ENCODE peak calls at places on chromosomes 12 and 14, in seven cellular contexts. A is GM10248; M is left ventricle myocardium inferior; N is Peyer's patch; F is CD8-positive, alpha-beta T cell; P is nephron progenitor cell; E is fibroblast of the aortic adventitia. B is an unnamed sample.

GRCh38 chr14:30656190-30656632 is 34.1 kb downstream of the SCFD1 start:
- DNase-seq in A (peak), M (no peak), N (no peak), F (no peak), P (peak), E (peak), B (no peak)

GRCh38 chr12:9706081-9706685 is 26.7 kb downstream of the CLECL1 start:
- DNase-seq in A (no peak), M (no peak), N (no peak), F (no peak), P (no peak), E (no peak), B (no peak)

GRCh38 chr14:75273272-75274044 is 5.2 kb upstream of the FOS start:
- DNase-seq in A (no peak), M (no peak), N (no peak), F (no peak), P (no peak), E (peak), B (peak)

GRCh38 chr12:28130625-28131598 is 59.3 kb upstream of the CCDC91 start:
- DNase-seq in A (no peak), M (peak), N (no peak), F (no peak), P (no peak), E (peak), B (no peak)

GRCh38 chr12:95673576-95673975 is 117.0 kb downstream of the NTN4 start:
- DNase-seq in A (no peak), M (no peak), N (no peak), F (no peak), P (no peak), E (no peak), B (no peak)

GRCh38 chr12:113332688-113333087 is 2.2 kb downstream of the SLC8B1 start:
- DNase-seq in A (no peak), M (no peak), N (no peak), F (no peak), P (no peak), E (no peak), B (no peak)

GRCh38 chr14:102931580-102932285 is 9.3 kb downstream of the AMN start:
- DNase-seq in A (no peak), M (no peak), N (no peak), F (no peak), P (no peak), E (no peak), B (no peak)

GRCh38 chr12:80441921-80442320 is 2.1 kb upstream of the PTPRQ start:
- DNase-seq in A (no peak), M (no peak), N (no peak), F (no peak), P (no peak), E (peak), B (no peak)

GRCh38 chr12:19191563-19191962 is 62.0 kb downstream of the PLEKHA5 start:
- DNase-seq in A (no peak), M (no peak), N (no peak), F (no peak), P (no peak), E (no peak), B (no peak)

GRCh38 chr12:108666326-108666995 is 32.8 kb upstream of the SELPLG start:
- DNase-seq in A (no peak), M (peak), N (no peak), F (no peak), P (no peak), E (peak), B (no peak)

GRCh38 chr12:50257226-50258166 is 25.8 kb downstream of the LIMA1 start:
- DNase-seq in A (no peak), M (no peak), N (no peak), F (no peak), P (no peak), E (peak), B (no peak)

GRCh38 chr14:105050551-105050897 is 14.7 kb downstream of the GPR132 start:
- DNase-seq in A (no peak), M (no peak), N (peak), F (no peak), P (no peak), E (no peak), B (no peak)

GRCh38 chr12:131379758-131380157 is 331.1 kb upstream of the SFSWAP start:
- DNase-seq in A (no peak), M (no peak), N (no peak), F (no peak), P (no peak), E (no peak), B (no peak)

GRCh38 chr12:2233034-2233433 is 180.2 kb downstream of the CACNA1C start:
- DNase-seq in A (no peak), M (no peak), N (no peak), F (no peak), P (no peak), E (peak), B (no peak)

GRCh38 chr12:104964167-104964566 is 6.1 kb upstream of the SLC41A2 start:
- DNase-seq in A (no peak), M (no peak), N (no peak), F (no peak), P (no peak), E (no peak), B (no peak)

GRCh38 chr12:75712223-75712622 is 200.8 kb upstream of the KRR1 start:
- DNase-seq in A (no peak), M (no peak), N (no peak), F (no peak), P (no peak), E (no peak), B (no peak)

GRCh38 chr12:103011974-103012763 is 54.7 kb downstream of the ASCL1 start:
- DNase-seq in A (no peak), M (no peak), N (no peak), F (no peak), P (no peak), E (no peak), B (no peak)
- TF ChIP-seq CTCF in A (no peak), M (no peak), N (no peak), F (no peak), P (no peak), E (no peak), B (no peak)

GRCh38 chr14:93857500-93857899 is 69.2 kb upstream of the PRIMA1 start:
- DNase-seq in A (no peak), M (no peak), N (no peak), F (no peak), P (peak), E (no peak), B (no peak)
- TF ChIP-seq CTCF in A (no peak), M (no peak), N (no peak), F (no peak), P (no peak), E (no peak), B (no peak)

DNA sequence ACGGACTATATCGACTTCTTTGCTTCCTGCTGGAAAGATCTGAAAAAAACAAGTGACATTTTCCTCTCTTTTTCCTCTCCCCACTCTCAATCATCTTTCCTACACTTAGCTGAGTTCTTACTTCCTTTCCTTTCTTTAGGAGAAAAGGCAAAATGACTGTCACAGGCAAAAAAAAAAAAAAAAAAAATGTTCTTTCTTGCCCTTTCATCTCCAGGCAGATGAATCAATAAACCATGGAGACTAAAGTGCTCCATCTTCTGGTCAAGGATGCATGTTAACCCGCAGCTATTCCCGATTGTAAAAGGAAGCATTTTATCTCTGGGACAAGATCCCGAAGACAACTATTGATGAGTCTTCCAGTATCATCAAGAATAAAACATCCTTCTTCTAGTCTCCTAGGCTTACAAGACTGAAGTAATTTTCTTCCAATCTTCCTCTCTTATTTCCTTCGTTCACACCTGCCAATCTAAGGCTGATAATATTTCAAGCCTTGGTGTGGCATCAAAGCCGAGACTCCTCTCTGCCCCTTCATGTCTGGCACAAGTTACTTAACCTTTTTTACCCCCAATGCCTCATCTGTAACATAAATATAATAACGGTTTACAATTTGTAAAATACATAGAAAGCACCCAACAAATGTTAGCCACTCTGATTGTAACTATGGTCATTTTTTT is 94.2 kb upstream of the PLEKHG7 start:
- DNase-seq in A (no peak), M (no peak), N (no peak), F (no peak), P (no peak), E (peak), B (no peak)
- TF ChIP-seq CTCF in A (peak), M (peak), N (peak), F (no peak), P (peak), E (peak), B (peak)

DNA sequence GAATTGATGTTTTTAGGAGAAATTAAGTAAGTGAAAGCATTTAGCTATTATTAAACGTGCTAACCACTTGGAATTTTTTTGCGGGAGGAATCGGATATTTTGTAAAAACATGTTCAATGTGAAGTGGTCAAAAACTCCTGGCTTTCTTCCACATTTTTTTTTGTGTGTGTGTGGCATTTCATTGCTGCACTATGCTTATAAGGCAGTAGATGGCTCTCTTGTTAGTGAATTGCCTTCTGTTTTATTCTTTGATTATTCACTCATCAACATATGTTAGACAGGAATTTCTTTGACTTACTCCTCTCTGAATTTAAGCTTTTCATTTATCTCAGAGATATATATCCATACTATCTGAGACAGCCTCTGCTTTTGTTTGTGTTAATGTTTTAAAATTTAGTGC is 71.3 kb downstream of the DERA start:
- DNase-seq in A (no peak), M (no peak), N (no peak), F (no peak), P (no peak), E (peak), B (no peak)
- TF ChIP-seq CTCF in A (peak), M (peak), N (peak), F (no peak), P (no peak), E (peak), B (no peak)

DNA sequence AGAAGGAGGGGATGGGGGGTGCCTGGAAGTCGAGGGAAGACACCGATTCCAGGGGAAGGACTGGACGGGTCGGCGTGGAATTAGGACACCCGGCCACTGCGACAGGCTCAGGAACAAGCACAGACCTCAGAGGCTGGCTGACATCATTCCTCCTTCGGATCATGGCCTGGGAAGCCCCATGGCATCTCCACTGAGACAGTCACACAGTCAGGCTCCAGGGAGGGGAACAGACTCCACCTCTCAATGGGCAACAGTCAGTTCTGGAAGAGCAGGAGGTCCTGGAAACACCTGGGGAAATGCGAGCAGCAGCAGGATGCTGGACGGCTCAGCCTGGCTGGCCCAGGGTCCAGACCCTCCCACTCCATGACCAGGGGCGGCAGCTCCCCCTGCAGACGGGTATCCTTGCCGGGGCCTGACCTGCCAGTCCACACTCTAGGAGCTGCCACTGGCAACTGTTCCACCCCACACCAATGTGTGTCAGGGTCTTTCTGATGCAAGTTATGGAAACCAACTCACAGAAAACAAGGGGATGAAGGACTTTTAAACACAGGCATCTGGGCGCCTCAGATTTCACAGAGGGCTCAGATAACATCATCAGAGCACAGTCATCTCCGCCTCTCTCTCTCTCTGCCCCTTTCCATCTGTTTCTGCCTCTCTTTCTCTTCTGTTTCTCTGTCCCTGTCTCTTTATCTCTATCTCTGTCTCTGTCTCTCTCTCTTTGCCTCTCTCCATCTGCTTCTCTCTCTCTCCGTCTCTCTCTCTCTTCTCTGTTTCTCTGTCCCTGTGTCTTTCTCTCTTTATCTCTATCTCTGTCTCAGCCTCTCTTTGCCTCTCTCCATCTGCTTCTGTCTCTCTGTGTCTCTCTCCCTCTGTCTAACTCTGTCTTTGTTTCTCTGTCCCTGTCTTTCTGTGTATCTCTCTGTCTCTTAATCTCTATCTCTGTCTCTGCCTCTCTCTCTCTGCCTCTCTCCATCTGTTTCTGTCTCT is 67.6 kb upstream of the FBRSL1 start:
- DNase-seq in A (no peak), M (no peak), N (no peak), F (no peak), P (peak), E (peak), B (no peak)
- TF ChIP-seq CTCF in A (no peak), M (no peak), N (no peak), F (no peak), P (peak), E (no peak), B (no peak)

DNA sequence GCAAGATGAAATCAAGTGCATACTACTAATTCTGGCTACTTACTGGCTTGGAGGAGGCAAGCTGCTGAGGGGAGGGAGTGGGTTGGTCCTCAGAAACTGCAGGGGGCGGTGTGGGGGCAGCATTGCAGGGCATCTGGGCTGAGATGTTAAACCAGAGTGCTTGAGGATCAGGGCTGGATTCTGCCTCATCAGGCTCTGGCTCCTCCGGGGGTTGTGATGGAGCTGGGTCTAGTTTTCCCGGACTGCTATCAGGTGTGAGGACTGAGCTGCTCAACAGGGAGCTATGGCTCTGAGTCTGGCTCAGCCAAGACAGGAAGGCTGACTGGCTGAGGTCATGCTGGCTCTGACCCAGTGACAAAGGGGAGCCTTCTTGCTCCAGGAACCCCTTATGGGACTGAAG is 28.6 kb downstream of the BAZ2A start:
- DNase-seq in A (peak), M (no peak), N (no peak), F (peak), P (peak), E (no peak), B (no peak)
- TF ChIP-seq CTCF in A (no peak), M (no peak), N (no peak), F (no peak), P (no peak), E (no peak), B (no peak)

DNA sequence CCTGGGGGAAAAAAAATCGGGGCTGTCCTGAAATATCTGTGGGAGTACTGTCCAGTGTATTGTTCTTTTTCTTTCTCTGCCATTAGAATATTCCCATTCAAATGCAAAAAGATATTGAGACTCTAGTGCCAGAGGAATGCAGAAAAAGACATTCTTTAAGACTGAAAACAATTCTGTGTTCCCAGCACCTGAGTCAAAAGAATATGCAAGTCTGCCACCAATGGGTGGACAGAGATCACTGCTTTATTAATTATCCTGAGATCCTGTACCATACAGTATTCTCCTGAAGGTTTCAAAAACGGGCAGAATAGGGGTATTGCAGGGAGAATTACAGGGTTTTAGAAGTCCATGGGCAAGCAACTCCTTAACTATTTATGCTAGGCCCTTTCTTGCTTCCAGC is 361.8 kb downstream of the C12orf50 start:
- DNase-seq in A (no peak), M (no peak), N (no peak), F (no peak), P (no peak), E (peak), B (no peak)
- TF ChIP-seq CTCF in A (peak), M (peak), N (peak), F (no peak), P (no peak), E (peak), B (no peak)